ENCODE peak calls at places on chromosomes 1 and 21, in nine cellular contexts. H is stimulated activated CD4-positive, alpha-beta T cell treated with anti-CD3 and anti-CD28 coated beads, Interleukin-12 subunit alpha, Interleukin-12 subunit beta, amount 100 ng/mL, for 4 hours; P is effector memory CD4-positive, alpha-beta T cell; G is central memory CD4-positive, alpha-beta T cell; B is osteocyte; I is CD8-positive, alpha-beta memory T cell; R is activated CD4-positive, alpha-beta T cell treated with anti-CD3 and anti-CD28 coated beads, Interleukin-2, amount 50 U/mL, for 1 hour; Z is progenitor cell of endocrine pancreas; K is activated CD4-positive, CD25-positive, alpha-beta regulatory T cell treated with anti-CD3 and anti-CD28 coated beads, Interleukin-2, amount 50 U/mL, for 16 hours. N is an unnamed sample.

GRCh38 chr1:28110555-28110954 is 22.1 kb upstream of the EYA3 start:
- DNase-seq in H (no peak), P (no peak), G (no peak), B (no peak), I (no peak), R (no peak), Z (no peak), K (no peak), N (no peak)

GRCh38 chr1:70628973-70629372 is 217.9 kb downstream of the CTH start:
- DNase-seq in H (no peak), P (no peak), G (no peak), B (no peak), I (no peak), R (no peak), Z (no peak), K (no peak), N (no peak)

GRCh38 chr1:240031009-240031408 is 60.7 kb upstream of the FMN2 start:
- DNase-seq in H (no peak), P (no peak), G (no peak), B (no peak), I (no peak), R (no peak), Z (no peak), K (no peak), N (no peak)

GRCh38 chr1:88888755-88889154 is 2.6 kb downstream of the GTF2B start:
- DNase-seq in H (no peak), P (no peak), G (peak; percentile 48), B (no peak), I (no peak), R (no peak), Z (no peak), K (no peak), N (no peak)

GRCh38 chr1:228335406-228336307 is 71.0 kb downstream of the TRIM11 start:
- DNase-seq in H (no peak), P (no peak), G (no peak), B (peak; percentile 76), I (no peak), R (no peak), Z (no peak), K (no peak), N (no peak)

GRCh38 chr21:41761211-41762181 is 5.4 kb downstream of the RIPK4 start:
- DNase-seq in H (no peak), P (no peak), G (no peak), B (no peak), I (no peak), R (no peak), Z (no peak), K (no peak), N (no peak)

GRCh38 chr1:12326986-12327385 is 97.2 kb downstream of the VPS13D start:
- DNase-seq in H (no peak), P (no peak), G (no peak), B (no peak), I (no peak), R (no peak), Z (no peak), K (no peak), N (no peak)

GRCh38 chr1:168917309-168917708 is 188.3 kb upstream of the DPT start:
- DNase-seq in H (no peak), P (no peak), G (no peak), B (no peak), I (no peak), R (no peak), Z (no peak), K (no peak), N (no peak)

GRCh38 chr1:235075955-235076308 is 52.7 kb downstream of the TOMM20 start:
- DNase-seq in H (no peak), P (no peak), G (no peak), B (no peak), I (no peak), R (no peak), Z (no peak), K (no peak), N (no peak)

GRCh38 chr1:226973898-226974543 is 33.9 kb downstream of the COQ8A start:
- DNase-seq in H (no peak), P (no peak), G (no peak), B (no peak), I (no peak), R (no peak), Z (no peak), K (no peak), N (no peak)

GRCh38 chr1:185490924-185491323 is 173.9 kb upstream of the IVNS1ABP start:
- DNase-seq in H (no peak), P (no peak), G (no peak), B (no peak), I (no peak), R (no peak), Z (no peak), K (no peak), N (no peak)

GRCh38 chr1:54163051-54163450 is 10.3 kb upstream of the CDCP2 start:
- DNase-seq in H (no peak), P (no peak), G (no peak), B (no peak), I (no peak), R (no peak), Z (no peak), K (no peak), N (no peak)

GRCh38 chr1:216020743-216021345 is 402.4 kb downstream of the USH2A start:
- DNase-seq in H (no peak), P (no peak), G (no peak), B (no peak), I (no peak), R (no peak), Z (no peak), K (no peak), N (no peak)

GRCh38 chr1:101150676-101151075 is 86.1 kb upstream of the S1PR1 start:
- DNase-seq in H (no peak), P (no peak), G (no peak), B (no peak), I (no peak), R (no peak), Z (no peak), K (no peak), N (no peak)

GRCh38 chr1:230839166-230839565 is 29.2 kb downstream of the C1orf198 start:
- DNase-seq in H (no peak), P (no peak), G (no peak), B (no peak), I (no peak), R (no peak), Z (no peak), K (no peak), N (no peak)

GRCh38 chr1:23567996-23568607 is 8.8 kb upstream of the ID3 start:
- DNase-seq in H (no peak), P (no peak), G (no peak), B (no peak), I (no peak), R (no peak), Z (peak; percentile 73), K (no peak), N (no peak)